ENCODE peak calls at places on chromosomes 2 and 18, in four cellular contexts. O, E, A and H are unnamed samples.

GRCh38 chr2:215920244-215921100 is 92.9 kb downstream of the MREG start:
- DNase-seq in O (peak), E (peak), A (peak), H (no peak)

GRCh38 chr2:25341753-25342371 is at the start of gene DNMT3A:
- DNase-seq in O (no peak), E (no peak), A (peak), H (no peak)

GRCh38 chr18:56314396-56314795 is 324.0 kb downstream of the TXNL1 start:
- DNase-seq in O (no peak), E (no peak), A (peak), H (no peak)

GRCh38 chr18:34710430-34711386 is 610 bp downstream of the DTNA start:
- DNase-seq in O (no peak), E (no peak), A (no peak), H (no peak)

GRCh38 chr2:138115664-138116063 is 151.4 kb downstream of the HNMT start:
- DNase-seq in O (no peak), E (no peak), A (peak), H (no peak)

GRCh38 chr2:118638453-118638852 is 209.0 kb downstream of the EN1 start:
- DNase-seq in O (no peak), E (no peak), A (no peak), H (no peak)

GRCh38 chr2:231568785-231569435 is 23.8 kb upstream of the TEX44 start:
- DNase-seq in O (no peak), E (no peak), A (no peak), H (no peak)

GRCh38 chr2:96325038-96325883 is at the start of gene ITPRIPL1:
- DNase-seq in O (no peak), E (no peak), A (no peak), H (no peak)

GRCh38 chr18:32455346-32455745 is 15.3 kb downstream of the GAREM1 start:
- DNase-seq in O (no peak), E (no peak), A (no peak), H (no peak)

GRCh38 chr2:11254100-11254536 is 90.3 kb downstream of the ROCK2 start:
- DNase-seq in O (no peak), E (no peak), A (no peak), H (no peak)

GRCh38 chr2:188477564-188478086 is 186.0 kb downstream of the GULP1 start:
- DNase-seq in O (no peak), E (no peak), A (no peak), H (no peak)

GRCh38 chr2:113276906-113277425 is 1.8 kb downstream of the PAX8 start:
- DNase-seq in O (no peak), E (no peak), A (no peak), H (no peak)

GRCh38 chr18:58529714-58530354 is 99.1 kb downstream of the ALPK2 start:
- DNase-seq in O (no peak), E (peak), A (no peak), H (no peak)

GRCh38 chr2:101883860-101884259 is 107.9 kb upstream of the IL1R2 start:
- DNase-seq in O (no peak), E (no peak), A (peak), H (no peak)

GRCh38 chr2:211879323-211879722 is 659.3 kb downstream of the ERBB4 start:
- DNase-seq in O (no peak), E (no peak), A (peak), H (no peak)

GRCh38 chr2:230416061-230416721 is at the start of gene SP100:
- DNase-seq in O (peak), E (peak), A (peak), H (no peak)

GRCh38 chr2:169362346-169363026 is at the start of gene LRP2:
- DNase-seq in O (peak), E (peak), A (no peak), H (peak)

GRCh38 chr18:45628979-45629958 is 14.0 kb downstream of the SLC14A2 start:
- DNase-seq in O (no peak), E (no peak), A (no peak), H (no peak)

GRCh38 chr2:140108706-140109472 is 1328.7 kb upstream of the NXPH2 start:
- DNase-seq in O (no peak), E (no peak), A (no peak), H (no peak)

GRCh38 chr18:35451032-35451431 is 46.7 kb downstream of the INO80C start:
- DNase-seq in O (no peak), E (no peak), A (no peak), H (no peak)